ENCODE peak calls at places on chromosomes 1 and 21, in eight cellular contexts. S, I, K, G, T, A, X and F are unnamed samples.

GRCh38 chr1:43367026-43367903 is 546 bp downstream of the ELOVL1 start:
- DNase-seq in S (no peak), I (peak), K (no peak), G (no peak), T (peak), A (peak), X (peak), F (no peak)

GRCh38 chr1:190320952-190321351 is 156.7 kb downstream of the BRINP3 start:
- DNase-seq in S (no peak), I (no peak), K (peak), G (no peak), T (no peak), A (no peak), X (no peak), F (no peak)

GRCh38 chr1:53944469-53945182 is 873 bp downstream of the IFT25 start:
- DNase-seq in S (no peak), I (no peak), K (no peak), G (no peak), T (peak), A (no peak), X (no peak), F (no peak)

GRCh38 chr1:24899581-24900485 is 30.2 kb downstream of the RUNX3 start:
- DNase-seq in S (peak), I (no peak), K (no peak), G (no peak), T (peak), A (peak), X (no peak), F (no peak)

GRCh38 chr21:41442496-41443186 is 16.6 kb downstream of the MX1 start:
- DNase-seq in S (no peak), I (no peak), K (peak), G (no peak), T (no peak), A (no peak), X (no peak), F (no peak)

GRCh38 chr1:109229531-109230127 is 15.9 kb downstream of the SARS1 start:
- DNase-seq in S (peak), I (no peak), K (no peak), G (peak), T (no peak), A (no peak), X (no peak), F (no peak)

GRCh38 chr1:235275223-235275622 is 52.8 kb downstream of the ARID4B start:
- DNase-seq in S (no peak), I (no peak), K (no peak), G (no peak), T (no peak), A (peak), X (no peak), F (no peak)

GRCh38 chr1:205144751-205145150 is 23.0 kb upstream of the RBBP5 start:
- DNase-seq in S (no peak), I (no peak), K (peak), G (no peak), T (peak), A (no peak), X (no peak), F (no peak)

GRCh38 chr1:183023601-183024351 is 556 bp downstream of the LAMC1 start:
- DNase-seq in S (peak), I (peak), K (peak), G (no peak), T (peak), A (peak), X (no peak), F (peak)

GRCh38 chr1:91011726-91012125 is 10.1 kb downstream of the ZNF644 start:
- DNase-seq in S (no peak), I (no peak), K (peak), G (no peak), T (peak), A (no peak), X (no peak), F (no peak)